ENCODE peak calls at places on chromosome 20, in five cellular contexts. L, N, J, W and Y are unnamed samples.

GRCh38 chr20:10247440-10247839 is 28.8 kb downstream of the SNAP25 start:
- DNase-seq in J (no peak), L (no peak), N (no peak), W (no peak), Y (no peak)

GRCh38 chr20:22745194-22745500 is 160.8 kb upstream of the FOXA2 start:
- DNase-seq in N (no peak), J (no peak), L (no peak), W (no peak), Y (no peak)

GRCh38 chr20:36988494-36988966 is 37.0 kb upstream of the SAMHD1 start:
- DNase-seq in J (peak; percentile 3), N (no peak), W (no peak), L (no peak), Y (no peak)

GRCh38 chr20:17643531-17644188 is 38.4 kb downstream of the RRBP1 start:
- DNase-seq in W (no peak), J (no peak), L (no peak), N (no peak), Y (no peak)

GRCh38 chr20:37565134-37565811 is 37.6 kb upstream of the BLCAP start:
- DNase-seq in J (no peak), N (no peak), L (no peak), W (peak; percentile 40), Y (no peak)

GRCh38 chr20:41204304-41205265 is 67.2 kb downstream of the PLCG1 start:
- DNase-seq in J (no peak), N (no peak), L (no peak), W (no peak), Y (no peak)

GRCh38 chr20:16491277-16491912 is 81.9 kb downstream of the KIF16B start:
- DNase-seq in N (no peak), L (no peak), W (no peak), J (no peak), Y (no peak)

GRCh38 chr20:48986899-48987298 is 59.2 kb upstream of the CSE1L start:
- DNase-seq in L (peak; percentile 18), J (no peak), N (no peak), W (no peak), Y (peak; percentile 48)

GRCh38 chr20:38658879-38659612 is 57.4 kb downstream of the ARHGAP40 start:
- DNase-seq in J (peak; percentile 33), L (peak; percentile 38), W (no peak), N (peak; percentile 47), Y (peak; percentile 79)

GRCh38 chr20:38649275-38649891 is 47.8 kb downstream of the ARHGAP40 start:
- DNase-seq in W (no peak), L (peak; percentile 46), N (peak; percentile 65), J (peak; percentile 51), Y (peak; percentile 66)

GRCh38 chr20:62765432-62766070 is 30.7 kb upstream of the MRGBP start:
- DNase-seq in N (no peak), W (no peak), J (no peak), L (no peak), Y (no peak)

GRCh38 chr20:28562510-28562898 is 2695.0 kb upstream of the DEFB115 start:
- DNase-seq in L (peak; percentile 96), J (peak; percentile 47), W (no peak), N (no peak), Y (no peak)
- H3K9me3 ChIP-seq in L (peaks cover 21% of the 10 kb centered on the region), J (no peaks in the 10 kb centered on the region), W (no peaks in the 10 kb centered on the region), N (no peaks in the 10 kb centered on the region), Y (peaks cover 7% of the 10 kb centered on the region)

GRCh38 chr20:30921286-30922071 is 336.0 kb upstream of the DEFB115 start:
- DNase-seq in L (no peak), J (no peak), W (no peak), N (no peak), Y (no peak)
- H3K9me3 ChIP-seq in L (no peaks in the 10 kb centered on the region), J (peaks cover 8% of the 10 kb centered on the region), W (peaks cover 12% of the 10 kb centered on the region), N (no peaks in the 10 kb centered on the region), Y (peaks cover 18% of the 10 kb centered on the region)

GRCh38 chr20:39698706-39699211 is 736.6 kb downstream of the DHX35 start:
- DNase-seq in L (no peak), J (no peak), N (no peak), W (no peak), Y (no peak)
- H3K9me3 ChIP-seq in L (no peaks in the 10 kb centered on the region), J (no peaks in the 10 kb centered on the region), N (no peaks in the 10 kb centered on the region), W (no peaks in the 10 kb centered on the region), Y (no peaks in the 10 kb centered on the region)

DNA sequence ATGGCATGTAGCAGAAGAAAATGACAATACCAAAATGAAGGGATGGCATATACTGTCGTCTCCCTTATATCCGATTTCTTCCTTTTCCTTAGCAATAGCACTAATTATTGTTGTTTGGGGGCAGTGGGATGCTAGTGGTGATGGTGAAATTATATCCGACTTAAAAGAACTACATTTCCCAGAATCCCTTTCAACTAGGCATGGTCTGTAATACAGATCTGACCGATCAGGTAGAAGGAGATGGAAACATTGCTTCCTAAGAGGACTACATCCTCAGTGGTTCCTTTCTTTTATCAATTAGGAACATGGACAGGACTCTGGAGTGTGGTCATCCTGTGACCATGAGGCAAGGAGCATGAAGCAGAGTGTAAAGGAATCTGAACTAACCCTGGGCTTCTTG is 532.6 kb downstream of the CBLN4 start:
- DNase-seq in W (no peak), J (no peak), L (no peak), N (peak; percentile 35), Y (no peak)
- H3K9me3 ChIP-seq in W (no peaks in the 10 kb centered on the region), J (no peaks in the 10 kb centered on the region), L (no peaks in the 10 kb centered on the region), N (no peaks in the 10 kb centered on the region), Y (no peaks in the 10 kb centered on the region)

GRCh38 chr20:55882286-55882685 is 123.0 kb downstream of the CBLN4 start:
- DNase-seq in N (no peak), W (no peak), J (no peak), L (no peak), Y (no peak)
- H3K9me3 ChIP-seq in N (peaks cover 3% of the 10 kb centered on the region), W (no peaks in the 10 kb centered on the region), J (no peaks in the 10 kb centered on the region), L (no peaks in the 10 kb centered on the region), Y (no peaks in the 10 kb centered on the region)

GRCh38 chr20:164618-165017 is 7.4 kb downstream of the DEFB127 start:
- DNase-seq in W (no peak), L (no peak), N (no peak), J (no peak), Y (no peak)

GRCh38 chr20:168876-169275 is 11.6 kb downstream of the DEFB127 start:
- DNase-seq in J (no peak), N (no peak), W (no peak), L (no peak), Y (no peak)
- H3K9me3 ChIP-seq in J (no peaks in the 10 kb centered on the region), N (no peaks in the 10 kb centered on the region), W (no peaks in the 10 kb centered on the region), L (no peaks in the 10 kb centered on the region), Y (no peaks in the 10 kb centered on the region)

GRCh38 chr20:31237763-31238162 is 19.7 kb upstream of the DEFB115 start:
- DNase-seq in N (no peak), L (no peak), W (no peak), J (no peak), Y (no peak)

GRCh38 chr20:31236953-31237352 is 20.5 kb upstream of the DEFB115 start:
- DNase-seq in L (no peak), N (no peak), J (no peak), W (no peak), Y (no peak)

GRCh38 chr20:31239139-31239538 is 18.3 kb upstream of the DEFB115 start:
- DNase-seq in W (no peak), L (no peak), N (no peak), J (no peak), Y (no peak)
- H3K9me3 ChIP-seq in W (peaks cover 49% of the 10 kb centered on the region), L (peaks cover 5% of the 10 kb centered on the region), N (peaks cover 37% of the 10 kb centered on the region), J (peaks cover 31% of the 10 kb centered on the region), Y (peaks cover 68% of the 10 kb centered on the region)